ENCODE peak calls at places on chromosomes 5 and 9, in seven cellular contexts. S is H9, Q is neuronal stem cell, X is IMR-90, O is mesenchymal stem cell, K is mesendoderm, U is trophoblast cell. E is an unnamed sample.

GRCh38 chr5:143870871-143871632 is 59.1 kb downstream of the HMHB1 start:
- DNase-seq in S (no peak), Q (no peak), X (no peak), O (no peak), K (peak; percentile 95), U (no peak), E (no peak)

GRCh38 chr5:123035320-123035949 is 1.1 kb downstream of the PPIC start:
- DNase-seq in S (peak; percentile 83), Q (peak; percentile 11), X (peak; percentile 27), O (peak; percentile 53), K (peak; percentile 83), U (peak; percentile 78), E (peak; percentile 66)

GRCh38 chr9:4207881-4208615 is 91.8 kb downstream of the GLIS3 start:
- DNase-seq in S (no peak), Q (no peak), X (peak; percentile 61), O (peak; percentile 59), K (no peak), U (no peak), E (no peak)

GRCh38 chr9:13569706-13570423 is 290.4 kb upstream of the MPDZ start:
- DNase-seq in S (no peak), Q (no peak), X (no peak), O (no peak), K (no peak), U (no peak), E (no peak)

GRCh38 chr5:132279801-132280200 is 14.4 kb upstream of the SLC22A4 start:
- DNase-seq in S (no peak), Q (no peak), X (no peak), O (no peak), K (no peak), U (no peak), E (no peak)

GRCh38 chr9:14011799-14012560 is 302.0 kb downstream of the NFIB start:
- DNase-seq in S (no peak), Q (no peak), X (no peak), O (no peak), K (no peak), U (no peak), E (no peak)

GRCh38 chr9:19698960-19699359 is 89.9 kb downstream of the SLC24A2 start:
- DNase-seq in S (peak; percentile 41), Q (no peak), X (no peak), O (no peak), K (peak; percentile 73), U (no peak), E (no peak)

GRCh38 chr5:62783374-62784057 is 204.9 kb downstream of the LRRC70 start:
- DNase-seq in S (no peak), Q (no peak), X (no peak), O (no peak), K (no peak), U (no peak), E (no peak)

GRCh38 chr5:179166886-179167841 is 107.0 kb downstream of the ZNF354C start:
- DNase-seq in S (peak; percentile 71), Q (peak; percentile 61), X (peak; percentile 27), O (peak; percentile 39), K (peak; percentile 50), U (peak; percentile 48), E (peak; percentile 92)

GRCh38 chr9:130286781-130287428 is 21.3 kb downstream of the HMCN2 start:
- DNase-seq in S (no peak), Q (no peak), X (no peak), O (no peak), K (no peak), U (no peak), E (no peak)

GRCh38 chr9:87445646-87446045 is 52.0 kb upstream of the DAPK1 start:
- DNase-seq in S (peak; percentile 58), Q (peak; percentile 18), X (peak; percentile 1), O (peak; percentile 40), K (peak; percentile 76), U (peak; percentile 61), E (no peak)

DNA sequence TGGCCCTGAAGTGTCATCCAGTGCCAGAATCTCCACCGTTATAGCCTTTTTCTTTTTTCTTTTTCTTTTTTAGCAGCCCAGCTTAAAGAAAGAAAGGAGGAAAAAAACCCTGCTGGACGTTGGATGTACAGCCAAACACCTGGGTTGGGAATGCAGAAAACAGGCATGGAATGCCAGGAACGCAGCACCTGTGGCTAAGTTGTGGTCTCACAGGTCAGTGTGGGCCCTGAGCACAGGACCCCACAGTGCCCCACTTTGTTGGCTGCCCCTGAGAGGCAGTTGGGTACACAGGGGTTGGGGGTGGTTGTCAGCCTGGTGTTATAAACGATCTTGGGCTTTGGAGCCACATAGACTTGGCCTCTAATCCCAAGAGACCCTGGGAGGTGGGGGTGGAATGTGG is 50.4 kb upstream of the CXCL14 start:
- DNase-seq in S (peak; percentile 41), Q (no peak), X (no peak), O (no peak), K (peak; percentile 14), U (peak; percentile 49), E (no peak)
- H2BK120ac ChIP-seq in S (no peak overlapping the region), Q (no peak overlapping the region), X (no peak overlapping the region), O (no peak overlapping the region), K (no peak overlapping the region), U (no peak overlapping the region), E (no peak overlapping the region)

GRCh38 chr5:43643750-43644149 is 40.8 kb downstream of the NNT start:
- DNase-seq in S (no peak), Q (no peak), X (no peak), O (no peak), K (no peak), U (no peak), E (no peak)
- H2BK120ac ChIP-seq in S (no peak overlapping the region), Q (no peak overlapping the region), X (no peak overlapping the region), O (no peak overlapping the region), K (no peak overlapping the region), U (no peak overlapping the region), E (no peak overlapping the region)

GRCh38 chr9:34490760-34491159 is 32.0 kb downstream of the ENHO start:
- DNase-seq in S (no peak), Q (no peak), X (no peak), O (no peak), K (no peak), U (no peak), E (no peak)

GRCh38 chr9:34490360-34490759 is 31.8 kb downstream of the DNAI1 start:
- DNase-seq in S (no peak), Q (no peak), X (no peak), O (no peak), K (no peak), U (no peak), E (no peak)

GRCh38 chr9:34486572-34486971 is 28.0 kb downstream of the DNAI1 start:
- DNase-seq in S (no peak), Q (no peak), X (no peak), O (no peak), K (no peak), U (no peak), E (no peak)

GRCh38 chr9:34484678-34485077 is 26.1 kb downstream of the DNAI1 start:
- DNase-seq in S (no peak), Q (no peak), X (no peak), O (no peak), K (peak; percentile 23), U (peak; percentile 96), E (no peak)

GRCh38 chr9:34485822-34486221 is 27.2 kb downstream of the DNAI1 start:
- DNase-seq in S (no peak), Q (no peak), X (no peak), O (no peak), K (no peak), U (no peak), E (no peak)
- H2BK120ac ChIP-seq in S (no peak overlapping the region), Q (no peak overlapping the region), X (no peak overlapping the region), O (no peak overlapping the region), K (no peak overlapping the region), U (no peak overlapping the region), E (no peak overlapping the region)

GRCh38 chr5:138366556-138367382 is 14.3 kb downstream of the KDM3B start:
- DNase-seq in S (no peak), Q (no peak), X (no peak), O (peak; percentile 15), K (no peak), U (no peak), E (no peak)
- H2BK120ac ChIP-seq in S (no peak overlapping the region), Q (no peak overlapping the region), X (no peak overlapping the region), O (no peak overlapping the region), K (no peak overlapping the region), U (no peak overlapping the region), E (no peak overlapping the region)

GRCh38 chr9:15121591-15121990 is 185.4 kb downstream of the TTC39B start:
- DNase-seq in S (no peak), Q (no peak), X (no peak), O (no peak), K (no peak), U (peak; percentile 29), E (no peak)
- H2BK120ac ChIP-seq in S (no peak overlapping the region), Q (no peak overlapping the region), X (no peak overlapping the region), O (no peak overlapping the region), K (no peak overlapping the region), U (no peak overlapping the region), E (peak overlapping the region; percentile 57)